ENCODE peak calls at places on chromosomes 16 and 17, in ten cellular contexts. X is iris pigment epithelial cell; T is activated CD8-positive, alpha-beta memory T cell treated with anti-CD3 and anti-CD28 coated beads for 48 hours; W is GF-D8; K is kidney glomerular epithelial cell; R is epithelial cell of esophagus; F is astrocyte of the spinal cord; L is bronchial epithelial cell; J is stomach; P is neural progenitor cell. H is an unnamed sample.

GRCh38 chr17:55278173-55278748 is 13.5 kb downstream of the HLF start:
- DNase-seq in X (no peak), T (no peak), W (no peak), K (no peak), R (no peak), F (no peak), L (no peak), J (no peak), P (no peak), H (no peak)

GRCh38 chr16:30699615-30700099 is 686 bp downstream of the SRCAP start:
- DNase-seq in X (no peak), T (no peak), W (no peak), K (no peak), R (peak), F (no peak), L (no peak), J (no peak), P (no peak), H (no peak)

GRCh38 chr17:35238817-35239216 is 4.1 kb upstream of the SLFN5 start:
- DNase-seq in X (peak), T (no peak), W (no peak), K (peak), R (peak), F (no peak), L (peak), J (no peak), P (no peak), H (no peak)

GRCh38 chr17:38875477-38876080 is 5.7 kb downstream of the LASP1 start:
- DNase-seq in X (no peak), T (no peak), W (no peak), K (no peak), R (no peak), F (no peak), L (no peak), J (no peak), P (no peak), H (no peak)

GRCh38 chr17:33152793-33153192 is 140.3 kb downstream of the ASIC2 start:
- DNase-seq in X (no peak), T (no peak), W (no peak), K (no peak), R (no peak), F (no peak), L (no peak), J (no peak), P (no peak), H (no peak)

GRCh38 chr16:87951550-87952538 is 610 bp downstream of the BANP start:
- DNase-seq in X (no peak), T (no peak), W (no peak), K (peak), R (no peak), F (no peak), L (no peak), J (no peak), P (no peak), H (no peak)

GRCh38 chr17:82603981-82604448 is 44.2 kb downstream of the WDR45B start:
- DNase-seq in X (peak), T (no peak), W (peak), K (no peak), R (no peak), F (no peak), L (no peak), J (peak), P (no peak), H (peak)

GRCh38 chr17:29687601-29688000 is 64.9 kb upstream of the CORO6 start:
- DNase-seq in X (no peak), T (no peak), W (no peak), K (no peak), R (no peak), F (no peak), L (no peak), J (no peak), P (no peak), H (no peak)

GRCh38 chr16:68396481-68396880 is 51.8 kb downstream of the SMPD3 start:
- DNase-seq in X (peak), T (no peak), W (no peak), K (peak), R (peak), F (peak), L (peak), J (peak), P (peak), H (no peak)

GRCh38 chr16:88323546-88324330 is 59.0 kb upstream of the ZNF469 start:
- DNase-seq in X (no peak), T (no peak), W (no peak), K (no peak), R (no peak), F (no peak), L (no peak), J (no peak), P (no peak), H (no peak)

GRCh38 chr17:82329683-82330321 is 3.8 kb downstream of the SECTM1 start:
- DNase-seq in X (no peak), T (no peak), W (no peak), K (no peak), R (no peak), F (no peak), L (no peak), J (no peak), P (no peak), H (no peak)

GRCh38 chr16:17224859-17225258 is 245.9 kb downstream of the XYLT1 start:
- DNase-seq in X (peak), T (no peak), W (peak), K (no peak), R (no peak), F (peak), L (no peak), J (peak), P (no peak), H (peak)

GRCh38 chr16:2786061-2786825 is 1.1 kb downstream of the PRSS33 start:
- DNase-seq in X (no peak), T (no peak), W (no peak), K (no peak), R (no peak), F (no peak), L (no peak), J (no peak), P (no peak), H (no peak)

GRCh38 chr17:54887787-54888186 is 12.9 kb upstream of the TOM1L1 start:
- DNase-seq in X (no peak), T (no peak), W (no peak), K (no peak), R (no peak), F (no peak), L (no peak), J (no peak), P (no peak), H (no peak)

GRCh38 chr17:347309-347708 is 5.3 kb downstream of the RPH3AL start:
- DNase-seq in X (no peak), T (no peak), W (no peak), K (no peak), R (no peak), F (no peak), L (no peak), J (no peak), P (no peak), H (no peak)

GRCh38 chr17:149897-150575 is 12.7 kb downstream of the SCGB1C2 start:
- DNase-seq in X (no peak), T (no peak), W (no peak), K (no peak), R (no peak), F (no peak), L (no peak), J (no peak), P (no peak), H (no peak)